ENCODE peak calls at places on chromosomes 3 and 15, in four cellular contexts. I, H, B and W are unnamed samples.

GRCh38 chr3:31673950-31674349 is 141.2 kb downstream of the STT3B start:
- DNase-seq in H (no peak), I (no peak), B (no peak), W (no peak)

GRCh38 chr15:77144492-77145070 is 73.7 kb upstream of the TSPAN3 start:
- DNase-seq in B (no peak), H (no peak), I (peak), W (no peak)

GRCh38 chr3:146803746-146804145 is 198.6 kb upstream of the PLSCR5 start:
- DNase-seq in H (no peak), B (no peak), I (peak), W (no peak)

GRCh38 chr3:141380279-141380678 is 12.0 kb downstream of the ZBTB38 start:
- DNase-seq in H (no peak), B (no peak), I (no peak), W (no peak)

GRCh38 chr15:90261811-90262210 is 3.7 kb upstream of the NGRN start:
- DNase-seq in I (peak), B (no peak), H (no peak), W (no peak)

GRCh38 chr3:121064121-121064520 is 156.1 kb downstream of the STXBP5L start:
- DNase-seq in I (no peak), B (no peak), H (no peak), W (no peak)

GRCh38 chr15:45133561-45133920 is 3.7 kb downstream of the DUOX1 start:
- DNase-seq in B (no peak), I (no peak), H (no peak), W (peak)

GRCh38 chr3:56428667-56429066 is 39.6 kb downstream of the ERC2 start:
- DNase-seq in B (no peak), H (no peak), I (no peak), W (no peak)

GRCh38 chr3:29978036-29978435 is 628.4 kb upstream of the TGFBR2 start:
- DNase-seq in B (no peak), H (no peak), I (no peak), W (no peak)

GRCh38 chr15:38254065-38254883 is 1.6 kb downstream of the SPRED1 start:
- DNase-seq in I (peak), B (peak), H (peak), W (no peak)

GRCh38 chr15:69275104-69275670 is 23.5 kb upstream of the PAQR5 start:
- DNase-seq in H (no peak), B (no peak), I (no peak), W (no peak)

GRCh38 chr3:129622418-129622872 is 16.0 kb upstream of the PLXND1 start:
- DNase-seq in B (no peak), H (no peak), I (no peak), W (peak)

GRCh38 chr3:123655400-123655799 is 70.5 kb upstream of the HACD2 start:
- DNase-seq in H (no peak), I (no peak), B (no peak), W (no peak)

GRCh38 chr3:48420561-48420960 is 9.3 kb downstream of the PLXNB1 start:
- DNase-seq in H (no peak), I (no peak), B (no peak), W (no peak)

GRCh38 chr3:123027292-123028232 is at the start of gene SEMA5B:
- DNase-seq in B (peak), I (no peak), H (no peak), W (peak)

GRCh38 chr3:34213481-34213880 is 415.1 kb downstream of the PDCD6IP start:
- DNase-seq in I (no peak), B (no peak), H (no peak), W (no peak)

GRCh38 chr3:10869460-10869859 is 53.4 kb downstream of the SLC6A11 start:
- DNase-seq in I (no peak), B (no peak), H (no peak), W (no peak)

GRCh38 chr15:52636459-52636858 is 42.7 kb downstream of the ATOSA start:
- DNase-seq in B (no peak), I (no peak), H (no peak), W (no peak)

GRCh38 chr3:124512881-124513609 is 217.2 kb upstream of the UMPS start:
- DNase-seq in I (no peak), B (no peak), H (no peak), W (no peak)

GRCh38 chr3:17974206-17974841 is 231.9 kb upstream of the TBC1D5 start:
- DNase-seq in B (no peak), H (no peak), I (peak), W (no peak)

GRCh38 chr15:29701151-29701550 is 121.1 kb downstream of the TJP1 start:
- DNase-seq in B (no peak), H (no peak), I (no peak), W (no peak)

GRCh38 chr15:23644829-23645228 is 2.8 kb downstream of the MAGEL2 start:
- DNase-seq in B (no peak), I (no peak), H (no peak), W (peak)

GRCh38 chr3:117407317-117407716 is 697.7 kb downstream of the TUSC7 start:
- DNase-seq in B (no peak), I (peak), H (no peak), W (no peak)

GRCh38 chr3:126395846-126396513 is 1.3 kb downstream of the CFAP100 start:
- DNase-seq in I (no peak), B (no peak), H (no peak), W (no peak)

GRCh38 chr3:65636326-65636725 is 402.4 kb downstream of the MAGI1 start:
- DNase-seq in I (no peak), H (peak), B (no peak), W (no peak)

GRCh38 chr3:170164720-170165119 is 16.8 kb downstream of the PHC3 start:
- DNase-seq in B (no peak), H (no peak), I (no peak), W (no peak)

GRCh38 chr15:70327328-70328136 is 229.8 kb upstream of the TLE3 start:
- DNase-seq in I (no peak), H (no peak), B (no peak), W (no peak)

GRCh38 chr3:186671051-186671450 is 5.2 kb downstream of the HRG start:
- DNase-seq in I (no peak), B (no peak), H (no peak), W (no peak)

GRCh38 chr3:52530918-52531635 is 2.6 kb downstream of the NT5DC2 start:
- DNase-seq in H (no peak), I (no peak), B (no peak), W (peak)

GRCh38 chr15:57321973-57322601 is 54.2 kb upstream of the CGNL1 start:
- DNase-seq in I (no peak), B (no peak), H (peak), W (no peak)

GRCh38 chr3:13517253-13517977 is 31.5 kb upstream of the FBLN2 start:
- DNase-seq in B (no peak), H (no peak), I (no peak), W (peak)

GRCh38 chr15:93088981-93089854 is at the start of gene RGMA:
- DNase-seq in H (no peak), I (no peak), B (peak), W (peak)

GRCh38 chr15:74725241-74725774 is at the start of gene CYP1A1:
- DNase-seq in H (no peak), B (peak), I (no peak), W (no peak)

GRCh38 chr3:170914690-170915089 is 6.3 kb upstream of the EIF5A2 start:
- DNase-seq in I (peak), B (no peak), H (no peak), W (no peak)

GRCh38 chr3:112594856-112595255 is 33.0 kb downstream of the SLC35A5 start:
- DNase-seq in B (no peak), I (no peak), H (no peak), W (no peak)

GRCh38 chr15:66865622-66866611 is 163.9 kb downstream of the SMAD6 start:
- DNase-seq in H (no peak), I (no peak), B (no peak), W (peak)

GRCh38 chr3:174675426-174675825 is 183.7 kb upstream of the NAALADL2 start:
- DNase-seq in I (no peak), B (no peak), H (no peak), W (no peak)

GRCh38 chr3:123297627-123297899 is 95.8 kb downstream of the SEC22A start:
- DNase-seq in H (no peak), I (no peak), B (no peak), W (no peak)

GRCh38 chr3:134029256-134029733 is 430 bp downstream of the SLCO2A1 start:
- DNase-seq in B (no peak), I (no peak), H (no peak), W (no peak)

GRCh38 chr3:53842436-53843194 is 3.6 kb downstream of the CHDH start:
- DNase-seq in I (peak), B (no peak), H (no peak), W (no peak)